ENCODE peak calls at places on chromosomes 2 and 18, in eight cellular contexts. W is adrenal gland; E is CD8-positive, alpha-beta T cell; A is tibial artery; N is lower lobe of right lung; C is astrocyte; D is colonic mucosa; T is uterus. U is an unnamed sample.

GRCh38 chr2:207772081-207772843 is 2.6 kb upstream of the FZD5 start:
- DNase-seq in W (no peak), E (no peak), A (no peak), N (no peak), C (no peak), D (no peak), T (peak; percentile 23), U (peak; percentile 60)

GRCh38 chr2:227482638-227483340 is 10.8 kb downstream of the AGFG1 start:
- DNase-seq in W (no peak), E (no peak), A (no peak), N (no peak), C (no peak), D (no peak), T (no peak), U (no peak)

GRCh38 chr2:226701052-226701451 is 98.6 kb downstream of the IRS1 start:
- DNase-seq in W (no peak), E (no peak), A (no peak), N (no peak), C (peak; percentile 94), D (no peak), T (no peak), U (no peak)

GRCh38 chr2:80326214-80326613 is 21.7 kb upstream of the LRRTM1 start:
- DNase-seq in W (no peak), E (no peak), A (no peak), N (no peak), C (peak; percentile 10), D (no peak), T (no peak), U (peak; percentile 64)

GRCh38 chr2:170891893-170892292 is 37.2 kb upstream of the GORASP2 start:
- DNase-seq in W (no peak), E (no peak), A (no peak), N (no peak), C (no peak), D (no peak), T (no peak), U (no peak)

GRCh38 chr2:122478108-122478507 is 722.7 kb downstream of the TSN start:
- DNase-seq in W (no peak), E (no peak), A (no peak), N (no peak), C (no peak), D (no peak), T (no peak), U (no peak)

GRCh38 chr18:48814490-48815181 is 136.1 kb downstream of the SMAD7 start:
- DNase-seq in W (peak; percentile 34), E (no peak), A (peak; percentile 18), N (peak; percentile 9), C (no peak), D (no peak), T (peak; percentile 2), U (no peak)

GRCh38 chr2:181004647-181005325 is 24.4 kb downstream of the UBE2E3 start:
- DNase-seq in W (no peak), E (no peak), A (no peak), N (no peak), C (no peak), D (no peak), T (no peak), U (no peak)

GRCh38 chr2:120611961-120612360 is 123.7 kb upstream of the GLI2 start:
- DNase-seq in W (no peak), E (no peak), A (no peak), N (no peak), C (no peak), D (no peak), T (no peak), U (no peak)

GRCh38 chr2:108449410-108450200 is 599 bp downstream of the GCC2 start:
- DNase-seq in W (no peak), E (peak; percentile 33), A (no peak), N (no peak), C (no peak), D (peak; percentile 60), T (no peak), U (peak; percentile 14)

GRCh38 chr2:101357386-101357785 is 29.9 kb downstream of the CREG2 start:
- DNase-seq in W (no peak), E (no peak), A (no peak), N (no peak), C (no peak), D (no peak), T (no peak), U (no peak)

GRCh38 chr2:2649109-2650072 is 318.3 kb upstream of the MYT1L start:
- DNase-seq in W (peak; percentile 27), E (no peak), A (no peak), N (no peak), C (no peak), D (no peak), T (no peak), U (no peak)

GRCh38 chr2:142189506-142189905 is 58.7 kb upstream of the LRP1B start:
- DNase-seq in W (no peak), E (no peak), A (no peak), N (no peak), C (no peak), D (no peak), T (no peak), U (no peak)

GRCh38 chr18:34115409-34116081 is 109.2 kb downstream of the NOL4 start:
- DNase-seq in W (no peak), E (no peak), A (no peak), N (no peak), C (peak; percentile 53), D (no peak), T (no peak), U (peak; percentile 6)

GRCh38 chr2:136126021-136126420 is 8.1 kb upstream of the CXCR4 start:
- DNase-seq in W (no peak), E (no peak), A (no peak), N (no peak), C (no peak), D (no peak), T (no peak), U (no peak)

GRCh38 chr2:222912117-222912516 is 51.3 kb downstream of the ACSL3 start:
- DNase-seq in W (no peak), E (no peak), A (no peak), N (no peak), C (peak; percentile 16), D (no peak), T (no peak), U (peak; percentile 77)

GRCh38 chr18:51195086-51195601 is 2.3 kb downstream of the MEX3C start:
- DNase-seq in W (no peak), E (no peak), A (no peak), N (no peak), C (no peak), D (no peak), T (no peak), U (no peak)

DNA sequence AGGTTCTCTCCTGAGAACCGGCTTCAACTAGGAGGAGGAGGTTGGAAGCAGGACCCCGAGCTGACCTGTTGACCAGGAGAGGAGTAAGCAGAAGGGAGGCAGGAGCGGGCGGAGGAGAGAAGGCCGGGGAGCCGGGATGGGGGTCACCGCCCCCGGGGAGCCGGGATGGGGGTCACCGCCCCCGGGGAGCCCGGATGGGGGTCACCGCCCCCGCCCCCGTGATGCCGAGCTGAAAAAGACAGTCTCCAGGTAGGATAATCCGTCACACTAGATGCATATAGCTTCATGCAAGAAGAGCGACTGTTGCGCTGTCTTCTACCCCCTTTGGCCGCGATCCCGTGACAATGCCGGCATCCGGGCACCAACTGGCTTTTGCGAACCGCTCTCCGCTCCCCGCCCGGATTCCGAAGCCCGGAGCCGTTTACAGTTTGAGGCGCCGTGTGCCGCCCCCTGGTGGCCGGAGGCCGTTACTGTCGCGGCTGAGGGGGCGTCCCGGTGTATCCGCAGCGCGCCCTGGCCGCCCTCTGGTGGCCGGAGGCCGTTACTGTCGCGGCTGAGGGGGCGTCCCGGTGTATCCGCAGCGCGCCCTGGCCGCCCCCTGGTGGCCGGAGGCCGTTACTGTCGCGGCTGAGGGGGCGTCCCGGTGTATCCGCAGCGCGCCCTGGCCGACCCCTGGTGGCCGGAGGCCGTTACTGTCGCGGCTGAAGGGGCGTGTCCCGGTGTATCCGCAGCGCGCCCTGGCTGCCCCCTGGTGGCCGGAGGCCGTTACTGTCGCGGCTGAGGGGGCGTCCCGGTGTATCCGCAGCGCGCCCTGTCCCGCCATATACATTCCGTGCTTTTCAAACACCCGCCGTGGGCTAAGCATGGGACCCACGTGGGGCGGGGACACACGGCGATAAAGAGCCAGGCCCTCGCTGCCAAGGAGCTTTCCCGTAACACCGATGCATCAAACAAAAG is 89.6 kb downstream of the ACTR3 start:
- DNase-seq in W (no peak), E (no peak), A (no peak), N (no peak), C (no peak), D (no peak), T (no peak), U (no peak)
- TF ChIP-seq CTCF in W (peak; percentile 9), E (peak; percentile 66), A (peak; percentile 45), N (peak; percentile 62), C (peak; percentile 22), D (peak; percentile 19), T (no peak), U (peak; percentile 53)

DNA sequence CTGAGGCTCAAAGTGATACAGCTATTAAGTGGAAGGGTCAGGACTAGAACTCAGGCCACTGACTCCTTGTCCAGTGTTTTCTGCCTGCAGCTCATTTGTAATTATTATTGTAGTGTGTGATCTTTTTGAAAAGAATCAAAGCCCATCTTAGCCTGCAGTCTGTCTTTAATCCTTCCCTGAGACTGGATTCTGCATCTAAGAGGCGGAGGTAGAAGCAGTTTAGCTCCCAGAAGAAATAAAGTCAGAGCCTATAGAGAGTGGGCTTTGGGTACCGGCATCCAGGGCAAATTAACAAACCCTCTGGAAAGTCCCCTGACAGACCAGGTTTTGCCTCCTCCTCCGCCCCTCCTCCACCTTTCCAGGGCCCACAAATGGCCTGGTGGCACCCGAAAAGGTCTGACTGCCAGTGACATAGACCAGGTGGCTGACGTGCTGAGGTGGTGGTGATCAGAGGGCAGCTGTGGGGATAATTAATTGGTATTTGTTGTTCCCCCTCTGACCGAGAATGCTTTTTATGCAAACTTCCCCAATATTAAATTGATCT is 2.2 kb upstream of the RAX start:
- DNase-seq in W (no peak), E (no peak), A (no peak), N (no peak), C (no peak), D (no peak), T (no peak), U (no peak)
- H3K4me3 ChIP-seq in W (no peak overlapping the region), E (no peak overlapping the region), A (no peak overlapping the region), N (no peak overlapping the region), C (no peak overlapping the region), D (no peak overlapping the region), T (no peak overlapping the region), U (no peak overlapping the region)

GRCh38 chr2:46747297-46747818 is 168.2 kb downstream of the MCFD2 start:
- DNase-seq in W (no peak), E (no peak), A (no peak), N (no peak), C (peak; percentile 40), D (no peak), T (no peak), U (peak; percentile 58)
- H3K27ac ChIP-seq in W (peak overlapping the region; percentile 45), E (no peak overlapping the region), A (no peak overlapping the region), N (no peak overlapping the region), C (peak overlapping the region; percentile 1), D (no peak overlapping the region), T (no peak overlapping the region), U (no peak overlapping the region)

DNA sequence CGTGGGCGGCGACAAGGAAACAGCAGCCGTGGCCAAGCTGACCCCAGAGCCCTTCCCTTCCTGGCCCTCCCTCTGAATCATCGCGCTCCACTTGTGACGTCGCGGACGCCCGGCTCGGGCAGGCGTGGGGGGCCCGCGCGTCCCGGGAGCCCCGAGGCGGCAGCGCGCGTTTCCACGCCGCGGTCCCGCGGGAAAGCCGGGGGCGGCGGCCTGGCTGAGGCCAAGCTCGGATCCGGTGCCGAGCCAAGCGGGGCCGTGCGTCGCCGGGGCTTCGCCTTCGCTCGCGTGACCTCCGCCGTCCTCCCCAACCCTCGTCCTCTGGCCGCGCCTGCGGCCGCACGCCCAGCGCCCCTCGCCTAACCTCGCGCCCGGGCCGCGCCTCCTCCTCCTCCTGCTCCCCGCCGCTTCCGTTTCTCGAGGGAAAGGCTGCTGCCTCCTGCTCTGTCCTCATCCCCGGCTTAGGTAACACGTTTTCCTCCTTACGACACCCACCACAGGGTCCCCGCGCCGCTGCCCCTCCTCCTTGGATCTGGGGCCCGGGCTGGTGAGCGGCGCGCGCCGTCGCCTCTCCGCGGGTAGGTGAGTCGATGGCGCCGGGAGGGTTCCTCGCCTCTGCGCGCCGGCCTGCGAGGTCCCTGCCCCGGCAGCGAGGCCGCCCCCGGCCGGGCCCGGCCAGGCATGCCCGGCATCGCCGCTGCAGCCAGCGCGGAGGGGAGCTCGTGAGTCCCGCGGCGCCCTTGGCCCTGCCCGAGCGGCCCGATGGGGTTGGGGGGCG is at the start of gene INPP1:
- DNase-seq in W (peak; percentile 88), E (peak; percentile 20), A (peak; percentile 66), N (peak; percentile 82), C (peak; percentile 45), D (peak; percentile 78), T (peak; percentile 74), U (peak; percentile 68)
- TF ChIP-seq CTCF in W (no peak), E (no peak), A (no peak), N (no peak), C (no peak), D (no peak), T (no peak), U (no peak)

U was measured in cardiac muscle cell.